ENCODE peak calls at places on chromosome 7, in seven cellular contexts. One of them, this sample, is unnamed.

GRCh38 chr7:139731802-139732470 is 45.9 kb downstream of the HIPK2 start:
- DNase-seq in cardiac septum: no peak
- DNase-seq in RWPE1: peak
- DNase-seq in GM04503: peak
- DNase-seq in stimulated activated CD4-positive, alpha-beta T cell treated with anti-CD3 and anti-CD28 coated beads, Interleukin-1b, Interleukin-23, amount 100 ng/mL, for 48 hours: no peak
- DNase-seq in OCI-M1: no peak
- DNase-seq in CD8-positive, alpha-beta memory T cell: no peak
- DNase-seq in this sample: no peak

GRCh38 chr7:84251183-84251845 is 56.7 kb upstream of the SEMA3A start:
- DNase-seq in cardiac septum: no peak
- DNase-seq in RWPE1: no peak
- DNase-seq in GM04503: peak
- DNase-seq in stimulated activated CD4-positive, alpha-beta T cell treated with anti-CD3 and anti-CD28 coated beads, Interleukin-1b, Interleukin-23, amount 100 ng/mL, for 48 hours: no peak
- DNase-seq in OCI-M1: no peak
- DNase-seq in CD8-positive, alpha-beta memory T cell: no peak
- DNase-seq in this sample: no peak

GRCh38 chr7:151003572-151003971 is 12.8 kb downstream of the NOS3 start:
- DNase-seq in cardiac septum: no peak
- DNase-seq in RWPE1: no peak
- DNase-seq in GM04503: no peak
- DNase-seq in stimulated activated CD4-positive, alpha-beta T cell treated with anti-CD3 and anti-CD28 coated beads, Interleukin-1b, Interleukin-23, amount 100 ng/mL, for 48 hours: no peak
- DNase-seq in OCI-M1: no peak
- DNase-seq in CD8-positive, alpha-beta memory T cell: no peak
- DNase-seq in this sample: no peak

GRCh38 chr7:159031135-159031701 is 113.4 kb downstream of the VIPR2 start:
- DNase-seq in cardiac septum: peak
- DNase-seq in RWPE1: no peak
- DNase-seq in GM04503: no peak
- DNase-seq in stimulated activated CD4-positive, alpha-beta T cell treated with anti-CD3 and anti-CD28 coated beads, Interleukin-1b, Interleukin-23, amount 100 ng/mL, for 48 hours: no peak
- DNase-seq in OCI-M1: no peak
- DNase-seq in CD8-positive, alpha-beta memory T cell: no peak
- DNase-seq in this sample: no peak

GRCh38 chr7:144391823-144392255 is 11.7 kb downstream of the NOBOX start:
- DNase-seq in cardiac septum: no peak
- DNase-seq in RWPE1: peak
- DNase-seq in GM04503: no peak
- DNase-seq in stimulated activated CD4-positive, alpha-beta T cell treated with anti-CD3 and anti-CD28 coated beads, Interleukin-1b, Interleukin-23, amount 100 ng/mL, for 48 hours: no peak
- DNase-seq in OCI-M1: peak
- DNase-seq in CD8-positive, alpha-beta memory T cell: no peak
- DNase-seq in this sample: peak

GRCh38 chr7:86116-86515 is 106.3 kb upstream of the FAM20C start:
- DNase-seq in cardiac septum: peak
- DNase-seq in RWPE1: no peak
- DNase-seq in GM04503: no peak
- DNase-seq in stimulated activated CD4-positive, alpha-beta T cell treated with anti-CD3 and anti-CD28 coated beads, Interleukin-1b, Interleukin-23, amount 100 ng/mL, for 48 hours: no peak
- DNase-seq in OCI-M1: no peak
- DNase-seq in CD8-positive, alpha-beta memory T cell: no peak
- DNase-seq in this sample: no peak

GRCh38 chr7:8260871-8261707 is 878 bp downstream of the ICA1 start:
- DNase-seq in cardiac septum: peak
- DNase-seq in RWPE1: peak
- DNase-seq in GM04503: no peak
- DNase-seq in stimulated activated CD4-positive, alpha-beta T cell treated with anti-CD3 and anti-CD28 coated beads, Interleukin-1b, Interleukin-23, amount 100 ng/mL, for 48 hours: peak
- DNase-seq in OCI-M1: peak
- DNase-seq in CD8-positive, alpha-beta memory T cell: no peak
- DNase-seq in this sample: peak

GRCh38 chr7:73892003-73892975 is 31.3 kb downstream of the TMEM270 start:
- DNase-seq in cardiac septum: no peak
- DNase-seq in RWPE1: no peak
- DNase-seq in GM04503: no peak
- DNase-seq in stimulated activated CD4-positive, alpha-beta T cell treated with anti-CD3 and anti-CD28 coated beads, Interleukin-1b, Interleukin-23, amount 100 ng/mL, for 48 hours: no peak
- DNase-seq in OCI-M1: peak
- DNase-seq in CD8-positive, alpha-beta memory T cell: no peak
- DNase-seq in this sample: no peak

GRCh38 chr7:112855227-112855626 is 65.0 kb upstream of the TMEM168 start:
- DNase-seq in cardiac septum: no peak
- DNase-seq in RWPE1: no peak
- DNase-seq in GM04503: no peak
- DNase-seq in stimulated activated CD4-positive, alpha-beta T cell treated with anti-CD3 and anti-CD28 coated beads, Interleukin-1b, Interleukin-23, amount 100 ng/mL, for 48 hours: no peak
- DNase-seq in OCI-M1: peak
- DNase-seq in CD8-positive, alpha-beta memory T cell: no peak
- DNase-seq in this sample: no peak

GRCh38 chr7:148847815-148848726 is 36.0 kb downstream of the EZH2 start:
- DNase-seq in cardiac septum: no peak
- DNase-seq in RWPE1: no peak
- DNase-seq in GM04503: no peak
- DNase-seq in stimulated activated CD4-positive, alpha-beta T cell treated with anti-CD3 and anti-CD28 coated beads, Interleukin-1b, Interleukin-23, amount 100 ng/mL, for 48 hours: no peak
- DNase-seq in OCI-M1: peak
- DNase-seq in CD8-positive, alpha-beta memory T cell: no peak
- DNase-seq in this sample: no peak

GRCh38 chr7:66896441-66896840 is 24.6 kb upstream of the TMEM248 start:
- DNase-seq in cardiac septum: no peak
- DNase-seq in RWPE1: no peak
- DNase-seq in GM04503: no peak
- DNase-seq in stimulated activated CD4-positive, alpha-beta T cell treated with anti-CD3 and anti-CD28 coated beads, Interleukin-1b, Interleukin-23, amount 100 ng/mL, for 48 hours: no peak
- DNase-seq in OCI-M1: no peak
- DNase-seq in CD8-positive, alpha-beta memory T cell: no peak
- DNase-seq in this sample: no peak

GRCh38 chr7:23242321-23242720 is 4.3 kb upstream of the GPNMB start:
- DNase-seq in cardiac septum: no peak
- DNase-seq in RWPE1: peak
- DNase-seq in GM04503: no peak
- DNase-seq in stimulated activated CD4-positive, alpha-beta T cell treated with anti-CD3 and anti-CD28 coated beads, Interleukin-1b, Interleukin-23, amount 100 ng/mL, for 48 hours: no peak
- DNase-seq in OCI-M1: no peak
- DNase-seq in CD8-positive, alpha-beta memory T cell: no peak
- DNase-seq in this sample: no peak

GRCh38 chr7:51019231-51019844 is 236.6 kb upstream of the GRB10 start:
- DNase-seq in cardiac septum: peak
- DNase-seq in RWPE1: peak
- DNase-seq in GM04503: peak
- DNase-seq in stimulated activated CD4-positive, alpha-beta T cell treated with anti-CD3 and anti-CD28 coated beads, Interleukin-1b, Interleukin-23, amount 100 ng/mL, for 48 hours: no peak
- DNase-seq in OCI-M1: no peak
- DNase-seq in CD8-positive, alpha-beta memory T cell: no peak
- DNase-seq in this sample: no peak

GRCh38 chr7:12921751-12922345 is 234.4 kb downstream of the ARL4A start:
- DNase-seq in cardiac septum: peak
- DNase-seq in RWPE1: no peak
- DNase-seq in GM04503: no peak
- DNase-seq in stimulated activated CD4-positive, alpha-beta T cell treated with anti-CD3 and anti-CD28 coated beads, Interleukin-1b, Interleukin-23, amount 100 ng/mL, for 48 hours: no peak
- DNase-seq in OCI-M1: no peak
- DNase-seq in CD8-positive, alpha-beta memory T cell: no peak
- DNase-seq in this sample: no peak

GRCh38 chr7:4486932-4487331 is 195.2 kb upstream of the FOXK1 start:
- DNase-seq in cardiac septum: no peak
- DNase-seq in RWPE1: no peak
- DNase-seq in GM04503: no peak
- DNase-seq in stimulated activated CD4-positive, alpha-beta T cell treated with anti-CD3 and anti-CD28 coated beads, Interleukin-1b, Interleukin-23, amount 100 ng/mL, for 48 hours: no peak
- DNase-seq in OCI-M1: no peak
- DNase-seq in CD8-positive, alpha-beta memory T cell: no peak
- DNase-seq in this sample: no peak

GRCh38 chr7:45655539-45655938 is 81.4 kb downstream of the ADCY1 start:
- DNase-seq in cardiac septum: peak
- DNase-seq in RWPE1: no peak
- DNase-seq in GM04503: no peak
- DNase-seq in stimulated activated CD4-positive, alpha-beta T cell treated with anti-CD3 and anti-CD28 coated beads, Interleukin-1b, Interleukin-23, amount 100 ng/mL, for 48 hours: no peak
- DNase-seq in OCI-M1: no peak
- DNase-seq in CD8-positive, alpha-beta memory T cell: no peak
- DNase-seq in this sample: no peak

This sample was measured in DND-41.